ENCODE peak calls at places on chromosomes 2 and 18, in five cellular contexts. G is mesenteric fat pad, Y is NCI-H1092, A is nephron progenitor cell, D is A549. T is an unnamed sample.

GRCh38 chr2:237517163-237517562 is 30.1 kb downstream of the MLPH start:
- DNase-seq in G (no peak), Y (no peak), A (no peak), D (no peak), T (no peak)

GRCh38 chr2:127545189-127545588 is 9.7 kb downstream of the MYO7B start:
- DNase-seq in G (no peak), Y (no peak), A (no peak), D (no peak), T (no peak)

GRCh38 chr2:47026738-47027531 is 111.3 kb upstream of the MCFD2 start:
- DNase-seq in G (no peak), Y (no peak), A (no peak), D (no peak), T (no peak)

GRCh38 chr2:132668986-132669853 is 785 bp downstream of the LYPD1 start:
- DNase-seq in G (no peak), Y (peak; percentile 20), A (peak; percentile 56), D (peak; percentile 30), T (no peak)

GRCh38 chr18:78652001-78652545 is 327.5 kb upstream of the SALL3 start:
- DNase-seq in G (no peak), Y (no peak), A (no peak), D (no peak), T (no peak)

GRCh38 chr2:177010134-177010533 is 202.5 kb upstream of the HNRNPA3 start:
- DNase-seq in G (no peak), Y (no peak), A (no peak), D (no peak), T (no peak)

GRCh38 chr2:120673571-120674061 is 62.1 kb upstream of the GLI2 start:
- DNase-seq in G (peak; percentile 87), Y (no peak), A (no peak), D (no peak), T (no peak)

GRCh38 chr2:107259411-107260195 is 373.6 kb upstream of the ST6GAL2 start:
- DNase-seq in G (no peak), Y (no peak), A (peak; percentile 8), D (no peak), T (no peak)

GRCh38 chr18:10404148-10404547 is 50.3 kb upstream of the APCDD1 start:
- DNase-seq in G (no peak), Y (no peak), A (no peak), D (no peak), T (no peak)

GRCh38 chr2:61247204-61247812 is 85.3 kb downstream of the C2orf74 start:
- DNase-seq in G (no peak), Y (no peak), A (no peak), D (no peak), T (no peak)

GRCh38 chr2:189369566-189369965 is 71.7 kb upstream of the WDR75 start:
- DNase-seq in G (no peak), Y (no peak), A (no peak), D (peak; percentile 43), T (no peak)

GRCh38 chr2:160615706-160616105 is 122.1 kb upstream of the RBMS1 start:
- DNase-seq in G (no peak), Y (no peak), A (no peak), D (no peak), T (no peak)

GRCh38 chr2:225788571-225788970 is 389.1 kb downstream of the NYAP2 start:
- DNase-seq in G (no peak), Y (no peak), A (no peak), D (no peak), T (no peak)

GRCh38 chr2:217382794-217383193 is 522.9 kb upstream of the TNP1 start:
- DNase-seq in G (no peak), Y (no peak), A (no peak), D (no peak), T (no peak)

GRCh38 chr2:128734521-128735295 is 416.0 kb upstream of the HS6ST1 start:
- DNase-seq in G (no peak), Y (no peak), A (no peak), D (no peak), T (peak; percentile 13)

GRCh38 chr18:39825485-39825884 is 2129.5 kb upstream of the PIK3C3 start:
- DNase-seq in G (no peak), Y (no peak), A (no peak), D (peak; percentile 4), T (no peak)

GRCh38 chr2:159133795-159134194 is 152.7 kb downstream of the WDSUB1 start:
- DNase-seq in G (no peak), Y (no peak), A (no peak), D (no peak), T (no peak)